ENCODE peak calls at places on chromosome 22, in six cellular contexts. L is fibroblast of villous mesenchyme, Y is ovary, M is AG09309, C is cardiac fibroblast, Z is IMR-90. I is an unnamed sample.

GRCh38 chr22:30397656-30398635 is 1.1 kb downstream of the SEC14L2 start:
- DNase-seq in M (no peak), Y (no peak), Z (no peak), C (peak), L (no peak), I (no peak)

GRCh38 chr22:11627798-11628650 is 3900.0 kb upstream of the OR11H1 start:
- DNase-seq in C (no peak), Y (no peak), Z (no peak), L (no peak), M (no peak), I (no peak)

GRCh38 chr22:38923463-38924196 is 33.8 kb upstream of the APOBEC3A start:
- DNase-seq in Y (peak), Z (peak), L (peak), M (peak), C (peak), I (peak)

GRCh38 chr22:39244496-39245129 is at the start of gene PDGFB:
- DNase-seq in L (peak), Z (no peak), Y (peak), M (no peak), C (peak), I (no peak)

GRCh38 chr22:30007361-30007760 is 72.9 kb upstream of the HORMAD2 start:
- DNase-seq in Z (no peak), M (no peak), C (no peak), Y (no peak), L (no peak), I (no peak)

GRCh38 chr22:16955678-16956210 is 52.3 kb downstream of the GAB4 start:
- DNase-seq in Y (no peak), Z (no peak), L (no peak), M (no peak), C (no peak), I (peak)

GRCh38 chr22:20724676-20725454 is 49.0 kb upstream of the SERPIND1 start:
- DNase-seq in M (no peak), L (no peak), Y (no peak), C (no peak), Z (no peak), I (no peak)

GRCh38 chr22:25282671-25283561 is 63.5 kb downstream of the CRYBB2 start:
- DNase-seq in Y (no peak), C (no peak), Z (no peak), M (no peak), L (no peak), I (no peak)

GRCh38 chr22:32380991-32381390 is 23.3 kb downstream of the RFPL3 start:
- DNase-seq in M (no peak), C (no peak), L (no peak), Z (peak), Y (no peak), I (no peak)

GRCh38 chr22:32721328-32722180 is 80.0 kb upstream of the TIMP3 start:
- DNase-seq in M (no peak), Z (no peak), Y (no peak), C (no peak), L (peak), I (no peak)

GRCh38 chr22:38964989-38965388 is 7.6 kb downstream of the APOBEC3A start:
- DNase-seq in M (no peak), C (no peak), Y (no peak), Z (no peak), L (no peak), I (no peak)

GRCh38 chr22:48515571-48516200 is 1312.0 kb downstream of the BRD1 start:
- DNase-seq in Z (no peak), C (no peak), M (no peak), Y (no peak), L (no peak), I (no peak)

GRCh38 chr22:16961477-16962186 is 46.4 kb downstream of the GAB4 start:
- DNase-seq in M (no peak), Y (no peak), Z (no peak), L (no peak), C (no peak), I (no peak)

GRCh38 chr22:40040927-40041326 is 46.2 kb downstream of the FAM83F start:
- DNase-seq in M (no peak), L (no peak), Z (no peak), C (peak), Y (no peak), I (peak)

GRCh38 chr22:37639771-37640590 is 512 bp downstream of the SH3BP1 start:
- DNase-seq in Z (no peak), Y (peak), L (no peak), C (no peak), M (no peak), I (no peak)

GRCh38 chr22:31938258-31938657 is 6.1 kb upstream of the YWHAH start:
- DNase-seq in Z (no peak), L (no peak), C (no peak), Y (no peak), M (no peak), I (no peak)

GRCh38 chr22:30212363-30212995 is 34.1 kb downstream of the LIF start:
- DNase-seq in Y (no peak), Z (peak), C (peak), L (peak), M (peak), I (peak)

GRCh38 chr22:46036558-46037408 is 59.8 kb upstream of the WNT7B start:
- DNase-seq in Y (peak), C (peak), M (no peak), L (peak), Z (no peak), I (peak)
- TF ChIP-seq CTCF in Y (no peak), C (peak), M (no peak), L (peak), Z (peak), I (peak)

DNA sequence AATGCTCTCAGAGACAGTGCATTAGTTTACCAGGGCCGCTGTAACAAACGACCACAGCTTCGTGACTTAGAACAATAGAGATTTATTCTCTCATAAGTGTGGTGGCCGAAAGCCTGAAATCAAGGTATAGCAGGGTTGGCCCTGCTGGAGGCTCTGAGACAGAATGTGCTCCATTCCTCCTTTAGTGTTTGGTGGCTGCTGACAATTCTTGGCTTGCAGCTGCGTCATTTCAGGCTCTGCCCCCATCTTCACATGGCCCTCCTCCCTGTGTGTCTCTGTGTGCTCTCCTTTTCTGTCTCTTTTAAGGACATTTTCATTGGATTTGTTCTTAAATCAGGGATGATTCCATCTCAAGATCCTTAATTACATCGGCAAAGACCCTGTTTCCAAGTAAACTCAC is 10.3 kb upstream of the APOL6 start:
- DNase-seq in M (no peak), Z (peak), Y (no peak), C (peak), L (peak), I (peak)
- H3K4me3 ChIP-seq in M (no peak), Z (no peak), Y (no peak), C (no peak), L (no peak), I (no peak)

DNA sequence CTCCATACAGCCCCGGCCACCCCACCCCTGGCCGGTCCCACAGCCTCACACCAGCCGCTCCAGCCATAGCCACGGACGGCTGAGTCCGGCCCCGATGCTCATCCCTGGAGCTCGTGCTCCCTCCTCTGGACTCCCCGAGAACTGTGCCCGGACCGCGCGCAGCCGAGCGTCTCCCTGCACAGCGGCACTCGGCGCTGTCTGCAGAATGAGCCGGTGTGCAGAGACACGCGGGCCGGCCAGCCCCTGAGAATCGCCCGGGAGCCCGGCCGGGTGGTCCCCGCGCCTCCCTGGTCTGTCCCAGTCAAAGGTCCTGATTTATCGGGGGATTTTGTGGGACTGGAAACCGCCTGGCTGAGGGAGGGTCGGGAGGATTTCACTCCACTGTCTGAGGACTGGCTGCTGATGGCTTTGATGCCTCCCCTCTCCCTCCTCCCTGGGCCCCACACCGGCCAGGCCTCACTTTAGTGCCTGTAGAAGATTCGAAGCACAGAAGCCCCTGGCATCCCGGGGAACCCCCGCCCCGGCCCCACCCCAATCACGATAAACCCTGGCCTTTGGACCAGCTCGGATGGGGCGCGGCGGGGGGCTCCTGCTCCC is 102.7 kb downstream of the BRD1 start:
- DNase-seq in M (no peak), Y (peak), L (peak), C (peak), Z (peak), I (peak)
- TF ChIP-seq CTCF in M (peak), Y (no peak), L (peak), C (peak), Z (peak), I (no peak)

GRCh38 chr22:28820885-28821284 is 20.5 kb upstream of the XBP1 start:
- DNase-seq in L (no peak), Z (no peak), Y (no peak), M (no peak), C (no peak), I (no peak)
- H3K4me3 ChIP-seq in L (no peak), Z (no peak), Y (no peak), M (no peak), C (no peak), I (no peak)

GRCh38 chr22:43228330-43228729 is 41.4 kb upstream of the TTLL12 start:
- DNase-seq in C (peak), M (no peak), Z (peak), Y (no peak), L (peak), I (peak)
- TF ChIP-seq CTCF in C (peak), M (peak), Z (peak), Y (no peak), L (peak), I (peak)

GRCh38 chr22:26479043-26479791 is 4.4 kb downstream of the HPS4 start:
- DNase-seq in L (no peak), M (no peak), Y (no peak), Z (no peak), C (no peak), I (no peak)
- H3K4me3 ChIP-seq in L (peak), M (no peak), Y (no peak), Z (no peak), C (no peak), I (peak)

GRCh38 chr22:47449508-47450270 is 687.2 kb downstream of the TBC1D22A start:
- DNase-seq in M (no peak), Z (no peak), L (no peak), C (no peak), Y (no peak), I (no peak)

GRCh38 chr22:47448231-47449035 is 686.0 kb downstream of the TBC1D22A start:
- DNase-seq in Y (no peak), Z (no peak), M (no peak), C (no peak), L (no peak), I (no peak)

GRCh38 chr22:47453049-47453448 is 690.6 kb downstream of the TBC1D22A start:
- DNase-seq in M (no peak), C (no peak), Z (no peak), L (no peak), Y (no peak), I (no peak)

GRCh38 chr22:47450876-47451475 is 688.5 kb downstream of the TBC1D22A start:
- DNase-seq in Z (no peak), M (no peak), Y (no peak), C (no peak), L (no peak), I (no peak)

GRCh38 chr22:47452184-47452583 is 689.7 kb downstream of the TBC1D22A start:
- DNase-seq in L (no peak), Y (no peak), M (no peak), Z (no peak), C (no peak), I (no peak)
- TF ChIP-seq CTCF in L (no peak), Y (no peak), M (peak), Z (no peak), C (peak), I (no peak)

DNA sequence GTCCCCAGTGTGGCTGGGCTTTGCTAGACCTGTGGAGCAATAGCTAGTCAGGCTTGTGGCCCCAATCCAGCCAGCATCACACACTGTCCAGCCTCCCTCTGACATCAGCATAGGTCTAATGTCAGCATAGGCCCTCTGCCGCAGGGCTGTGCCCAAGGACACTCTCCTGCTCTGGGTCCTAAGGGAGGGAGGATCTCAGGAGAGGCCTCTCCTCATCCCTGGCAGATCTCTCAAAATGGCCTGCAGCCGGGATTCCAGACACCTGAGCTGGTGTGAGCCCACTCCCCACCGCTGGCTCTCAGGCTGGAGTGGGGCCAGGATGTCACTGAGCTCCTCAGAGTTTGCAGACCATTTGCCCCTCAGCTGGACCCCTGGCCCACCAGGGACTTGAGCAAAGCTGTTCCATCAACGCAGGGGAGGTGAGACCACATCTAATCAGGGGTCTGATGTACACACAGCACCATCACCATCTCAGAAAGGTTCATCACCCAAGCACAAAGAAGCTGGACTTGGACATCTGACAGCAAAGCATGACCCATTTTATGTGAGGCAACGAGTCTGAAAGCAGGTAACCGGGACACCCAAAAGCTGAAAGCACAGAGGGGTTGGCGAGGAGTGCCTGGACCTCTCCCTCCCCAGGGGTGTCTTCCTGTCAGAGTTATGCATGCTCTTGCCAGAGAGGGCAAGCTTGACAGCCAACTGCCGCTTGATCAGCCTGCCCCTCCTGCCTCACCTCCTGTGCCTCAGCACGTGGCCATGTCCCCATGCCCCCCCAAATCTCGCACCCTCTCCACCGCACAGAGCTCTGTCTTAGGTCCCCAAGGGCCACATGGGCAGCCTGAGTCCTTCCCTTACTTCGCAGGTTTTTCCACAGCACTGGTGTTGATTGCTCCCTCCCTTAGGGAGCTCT is 69.7 kb upstream of the SEPTIN5 start:
- DNase-seq in C (peak), Z (no peak), Y (no peak), M (no peak), L (peak), I (peak)
- H3K4me3 ChIP-seq in C (no peak), Z (no peak), Y (no peak), M (no peak), L (no peak), I (no peak)

GRCh38 chr22:50621948-50622722 is 5.8 kb downstream of the ARSA start:
- DNase-seq in Y (no peak), C (no peak), L (no peak), M (no peak), Z (no peak), I (no peak)
- TF ChIP-seq CTCF in Y (no peak), C (peak), L (no peak), M (peak), Z (peak), I (peak)